ENCODE peak calls at places on chromosomes 16 and 17, in four cellular contexts. X is fibroblast of lung, K is A673, T is K562. M is an unnamed sample.

GRCh38 chr16:64182985-64183384 is 938.9 kb downstream of the CDH11 start:
- DNase-seq in X (peak), K (no peak), T (no peak), M (no peak)

GRCh38 chr17:71208111-71208704 is 912.6 kb upstream of the SOX9 start:
- DNase-seq in X (peak), K (no peak), T (no peak), M (peak)

GRCh38 chr17:7929158-7930029 is at the start of gene KCNAB3:
- DNase-seq in X (peak), K (peak), T (peak), M (peak)

GRCh38 chr17:62700964-62701705 is 73.7 kb downstream of the MRC2 start:
- DNase-seq in X (no peak), K (no peak), T (no peak), M (no peak)

GRCh38 chr16:57527027-57527426 is 9.3 kb downstream of the CCDC102A start:
- DNase-seq in X (no peak), K (no peak), T (no peak), M (no peak)

GRCh38 chr16:50881953-50882352 is 140.1 kb downstream of the CYLD start:
- DNase-seq in X (no peak), K (no peak), T (no peak), M (no peak)

GRCh38 chr17:70172921-70173320 is 3.6 kb downstream of the KCNJ2 start:
- DNase-seq in X (no peak), K (no peak), T (no peak), M (peak)

GRCh38 chr17:70242781-70243437 is 73.6 kb downstream of the KCNJ2 start:
- DNase-seq in X (peak), K (no peak), T (no peak), M (no peak)

GRCh38 chr16:85846461-85846860 is 47.0 kb downstream of the COX4I1 start:
- DNase-seq in X (no peak), K (no peak), T (no peak), M (no peak)

GRCh38 chr16:87757841-87758426 is 7.9 kb downstream of the KLHDC4 start:
- DNase-seq in X (no peak), K (no peak), T (no peak), M (peak)

GRCh38 chr17:3511841-3512511 is 36.2 kb downstream of the ASPA start:
- DNase-seq in X (peak), K (no peak), T (no peak), M (peak)

GRCh38 chr17:49403514-49404289 is 11.0 kb downstream of the PHB1 start:
- DNase-seq in X (no peak), K (no peak), T (no peak), M (no peak)

GRCh38 chr17:49404371-49404770 is 10.3 kb downstream of the PHB1 start:
- DNase-seq in X (no peak), K (no peak), T (no peak), M (no peak)

GRCh38 chr17:49399995-49400394 is 14.7 kb downstream of the PHB1 start:
- DNase-seq in X (no peak), K (no peak), T (no peak), M (no peak)

GRCh38 chr17:49402706-49403105 is 12.0 kb downstream of the PHB1 start:
- DNase-seq in X (no peak), K (no peak), T (no peak), M (no peak)

DNA sequence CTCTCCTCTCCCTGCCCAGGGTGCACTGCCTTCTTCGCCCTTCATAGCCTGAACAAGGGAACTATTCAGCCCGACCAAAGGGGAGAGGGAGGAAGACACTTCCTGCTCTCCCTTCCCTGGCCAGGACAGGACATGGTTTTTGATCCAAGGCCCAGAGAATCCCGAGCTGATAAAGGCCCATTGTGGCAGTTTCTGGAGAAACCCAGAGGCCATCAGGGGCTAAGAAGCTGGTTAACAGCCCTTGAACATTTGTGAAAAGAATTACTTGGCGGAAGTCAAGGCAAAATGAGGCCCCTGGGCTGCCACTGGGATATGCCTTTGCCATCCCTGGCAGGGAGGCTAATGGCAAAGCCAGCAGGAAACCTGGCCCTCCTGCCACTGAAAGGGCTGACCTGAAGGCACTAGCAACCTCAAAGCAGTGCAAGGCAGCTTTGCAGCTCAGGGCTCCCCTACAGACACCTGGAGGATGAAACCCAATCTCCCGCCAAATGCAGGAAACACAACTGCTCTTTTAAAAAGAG is 12.7 kb downstream of the PHB1 start:
- DNase-seq in X (no peak), K (no peak), T (no peak), M (no peak)
- H3K27ac ChIP-seq in X (no peak), K (no peak), T (no peak), M (no peak)

GRCh38 chr16:1258218-1258587 is 2.3 kb downstream of the TPSD1 start:
- DNase-seq in X (no peak), K (no peak), T (no peak), M (peak)

GRCh38 chr16:1259760-1260068 is 3.8 kb downstream of the TPSD1 start:
- DNase-seq in X (no peak), K (no peak), T (no peak), M (no peak)

GRCh38 chr16:1257561-1258217 is 1.8 kb downstream of the TPSD1 start:
- DNase-seq in X (no peak), K (no peak), T (no peak), M (peak)

GRCh38 chr16:1260101-1260670 is 4.3 kb downstream of the TPSD1 start:
- DNase-seq in X (no peak), K (no peak), T (no peak), M (no peak)

DNA sequence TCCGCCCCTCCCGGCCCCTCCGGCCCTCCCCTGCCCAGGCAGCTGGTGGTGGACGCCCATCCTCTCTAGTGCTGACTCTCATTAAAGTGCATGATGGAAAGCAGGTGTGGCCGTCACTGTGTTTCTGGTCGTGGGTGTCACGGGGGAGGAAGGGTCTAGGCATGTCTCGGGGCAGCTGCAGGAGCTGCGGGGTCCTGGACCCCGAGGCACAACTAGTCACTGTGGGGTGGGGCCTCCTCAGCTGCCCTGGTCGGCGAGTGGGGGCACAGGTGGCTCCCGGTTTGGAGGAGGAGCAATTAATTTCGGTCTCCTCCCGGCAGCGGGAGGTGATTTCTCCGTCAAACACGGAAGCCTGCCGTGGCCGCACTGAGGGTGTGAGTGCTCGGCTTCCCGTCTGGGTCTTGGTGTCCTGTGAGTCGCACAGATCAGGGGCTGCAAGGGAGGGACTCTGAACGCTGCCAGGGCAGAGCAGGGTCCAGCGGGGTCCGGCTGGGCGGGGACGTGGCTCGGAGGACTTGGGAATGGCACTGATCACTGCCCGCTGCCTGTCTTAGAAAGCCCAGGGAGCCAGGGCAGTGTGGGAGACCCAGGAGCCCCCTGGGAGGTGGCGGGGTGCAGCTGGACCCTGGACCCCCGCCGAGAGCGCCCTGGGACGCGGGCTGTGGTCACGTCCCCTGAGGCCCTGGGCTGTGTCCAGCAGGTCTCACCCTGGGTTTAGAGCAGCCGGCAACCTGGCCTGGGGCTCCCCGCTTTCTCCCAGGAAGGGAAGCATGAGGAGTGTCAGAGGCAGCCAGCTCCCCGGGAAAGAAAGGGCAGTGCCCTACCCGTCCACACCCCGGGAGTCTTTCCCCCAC is 3.3 kb downstream of the TPSD1 start:
- DNase-seq in X (no peak), K (no peak), T (no peak), M (no peak)
- TF ChIP-seq EZH2 in X (no peak), K (no peak), T (no peak), M (no peak)

GRCh38 chr16:27774779-27775178 is 224.8 kb downstream of the KATNIP start:
- DNase-seq in X (no peak), K (no peak), T (no peak), M (no peak)

GRCh38 chr16:27778171-27778925 is 228.4 kb downstream of the KATNIP start:
- DNase-seq in X (no peak), K (no peak), T (no peak), M (no peak)

GRCh38 chr16:27775254-27775653 is 225.3 kb downstream of the KATNIP start:
- DNase-seq in X (no peak), K (no peak), T (no peak), M (no peak)

GRCh38 chr16:27777527-27777926 is 227.6 kb downstream of the KATNIP start:
- DNase-seq in X (no peak), K (no peak), T (no peak), M (no peak)

DNA sequence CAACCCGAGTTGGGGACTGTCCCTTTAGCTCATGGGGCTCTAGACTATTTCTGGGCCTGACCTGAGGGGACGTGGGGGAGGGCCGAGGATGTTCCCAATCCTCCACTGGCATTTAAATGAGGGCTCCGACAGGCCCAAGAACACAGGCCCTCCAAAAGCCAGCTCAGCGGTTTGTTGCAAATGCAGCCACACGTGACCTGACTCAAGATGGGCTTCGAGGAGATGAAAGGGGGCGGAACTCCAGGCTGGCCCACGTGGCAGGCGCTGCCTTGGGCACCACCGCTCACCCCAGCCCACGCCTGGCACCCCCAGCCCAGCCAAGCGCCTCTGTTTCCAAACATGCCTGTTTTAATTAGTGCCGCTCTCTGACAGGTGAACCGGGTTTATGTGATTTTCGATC is 226.6 kb downstream of the KATNIP start:
- DNase-seq in X (no peak), K (no peak), T (no peak), M (no peak)
- H3K27ac ChIP-seq in X (no peak), K (no peak), T (no peak), M (no peak)

DNA sequence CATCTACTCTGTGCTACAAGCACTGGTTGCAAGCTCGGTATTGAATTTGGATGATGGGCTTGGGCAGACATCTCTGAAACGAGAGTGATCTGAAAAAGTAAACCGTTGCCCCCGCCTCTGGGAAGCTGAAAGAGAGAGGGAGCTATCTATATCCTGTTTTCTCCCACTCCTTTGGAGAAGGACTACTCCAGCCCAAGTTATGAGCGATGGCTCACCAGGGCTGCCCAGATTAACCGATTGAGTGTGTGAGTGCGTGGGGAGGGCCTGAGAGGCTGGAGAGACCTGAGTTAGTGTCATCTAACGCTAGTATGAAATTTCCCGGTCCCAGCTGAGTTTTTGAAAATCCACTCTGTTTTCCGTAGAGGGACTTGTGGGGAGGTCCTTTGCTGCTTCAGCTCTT is 11.5 kb downstream of the MGAT5B start:
- DNase-seq in X (no peak), K (no peak), T (no peak), M (no peak)
- TF ChIP-seq EZH2 in X (no peak), K (no peak), T (no peak), M (no peak)

DNA sequence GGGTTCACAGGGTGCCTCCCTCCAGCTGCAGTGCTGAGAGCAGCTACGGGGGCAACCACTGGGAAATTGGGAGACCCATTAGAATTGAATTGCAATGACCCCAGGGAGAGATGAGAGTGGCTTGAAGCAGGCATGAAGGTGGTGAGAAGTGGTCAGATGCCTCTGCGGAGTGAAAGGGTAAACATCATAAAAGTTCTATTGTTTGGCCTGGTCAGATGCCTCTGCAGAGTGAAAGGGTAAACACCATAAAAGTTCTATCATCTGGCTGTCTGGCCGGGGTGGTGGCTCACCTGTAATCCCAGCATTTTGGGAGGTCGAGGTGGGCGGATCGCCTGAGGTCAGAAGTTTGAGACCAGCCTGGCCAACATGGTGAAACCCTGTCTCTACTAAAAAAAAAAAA is 53.5 kb downstream of the TNFRSF13B start:
- DNase-seq in X (no peak), K (no peak), T (no peak), M (no peak)
- H3K27ac ChIP-seq in X (no peak), K (no peak), T (no peak), M (no peak)

GRCh38 chr17:37697331-37697730 is 47.5 kb downstream of the HNF1B start:
- DNase-seq in X (no peak), K (no peak), T (no peak), M (no peak)
- TF ChIP-seq EZH2 in X (no peak), K (no peak), T (no peak), M (no peak)

GRCh38 chr17:48429638-48430586 is at the start of gene SKAP1:
- DNase-seq in X (no peak), K (no peak), T (no peak), M (peak)
- H3K27ac ChIP-seq in X (no peak), K (no peak), T (no peak), M (no peak)

DNA sequence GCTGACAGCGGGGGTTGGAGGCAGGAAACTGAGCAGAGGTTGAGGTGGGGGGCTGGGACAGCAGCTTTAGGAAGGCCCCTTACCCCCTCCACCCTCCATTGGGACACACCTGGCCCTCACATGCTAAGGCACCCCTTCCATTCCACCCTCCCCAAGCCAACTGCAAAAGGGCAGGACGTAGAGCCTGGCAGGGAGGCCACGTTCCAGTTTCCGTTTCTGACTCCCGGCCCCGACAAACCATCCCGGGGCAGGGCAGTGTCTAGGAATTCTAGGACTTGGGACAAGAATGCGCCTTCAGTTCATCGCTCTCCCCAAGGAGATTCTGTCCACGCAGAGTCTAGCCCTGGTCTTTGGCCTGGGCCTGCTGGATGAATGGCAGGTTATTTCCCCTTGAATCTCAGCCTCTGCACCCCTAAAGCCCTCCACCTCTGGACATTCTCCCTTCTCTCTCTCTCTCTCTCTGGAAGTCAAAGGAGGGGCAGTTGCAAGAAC is 1.7 kb downstream of the FOXJ1 start:
- DNase-seq in X (no peak), K (no peak), T (no peak), M (no peak)
- TF ChIP-seq EZH2 in X (peak), K (no peak), T (no peak), M (peak)

GRCh38 chr16:89455178-89455577 is 35.2 kb downstream of the ANKRD11 start:
- DNase-seq in X (no peak), K (no peak), T (no peak), M (no peak)

GRCh38 chr16:89452925-89453324 is 37.4 kb downstream of the ANKRD11 start:
- DNase-seq in X (no peak), K (no peak), T (no peak), M (no peak)

GRCh38 chr16:89455692-89456091 is 34.7 kb downstream of the ANKRD11 start:
- DNase-seq in X (no peak), K (no peak), T (no peak), M (no peak)

GRCh38 chr16:89453662-89454321 is 36.6 kb downstream of the ANKRD11 start:
- DNase-seq in X (no peak), K (no peak), T (peak), M (peak)

DNA sequence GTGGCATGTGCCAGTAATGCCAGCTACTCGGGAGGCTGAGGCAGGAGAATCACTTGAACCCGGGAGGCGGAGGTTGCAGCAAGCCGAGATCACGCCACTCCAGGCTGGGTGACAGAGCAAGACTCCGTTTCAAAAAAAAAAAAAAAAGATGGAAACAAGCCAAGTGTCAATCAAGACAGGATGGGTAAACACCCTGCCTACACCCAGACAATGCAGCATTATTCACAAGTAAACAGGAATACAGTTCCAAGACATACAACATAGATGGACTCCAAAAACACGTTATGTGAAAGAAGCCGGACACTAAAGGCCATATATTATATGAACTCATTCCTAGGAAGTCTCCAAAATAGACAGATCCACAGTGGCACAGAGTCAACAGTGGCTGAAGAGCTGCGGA is 33.9 kb downstream of the ANKRD11 start:
- DNase-seq in X (no peak), K (no peak), T (no peak), M (no peak)
- H3K27ac ChIP-seq in X (no peak), K (no peak), T (no peak), M (no peak)